ENCODE peak calls at places on chromosomes 12 and 14, in seven cellular contexts. S is stimulated activated CD8-positive, alpha-beta memory T cell treated with anti-CD3 and anti-CD28 coated beads, Interleukin-12 subunit alpha, Interleukin-12 subunit beta, amount 100 ng/mL, for 4 hours; A is T follicular helper cell; F is head of caudate nucleus; O is amniotic stem cell; H is H9; Y is GM06990. B is an unnamed sample.

GRCh38 chr14:59148334-59148900 is 40.0 kb upstream of the DAAM1 start:
- DNase-seq in H (no peak), Y (peak), F (no peak), O (no peak), S (no peak), A (no peak), B (no peak)

GRCh38 chr12:48686615-48687334 is 4.7 kb upstream of the KANSL2 start:
- DNase-seq in F (no peak), H (no peak), Y (no peak), A (no peak), S (no peak), O (no peak), B (no peak)

GRCh38 chr12:107400686-107401447 is 284.7 kb upstream of the PWP1 start:
- DNase-seq in O (no peak), H (no peak), F (peak), Y (no peak), S (no peak), A (no peak), B (no peak)

GRCh38 chr14:77024171-77024627 is 4.3 kb downstream of the IRF2BPL start:
- DNase-seq in S (no peak), F (no peak), O (no peak), A (peak), Y (no peak), H (peak), B (peak)

GRCh38 chr12:94079965-94080683 is 68.3 kb upstream of the PLXNC1 start:
- DNase-seq in H (no peak), Y (no peak), S (no peak), F (no peak), A (no peak), O (no peak), B (no peak)

GRCh38 chr12:89395712-89396111 is 43.4 kb upstream of the DUSP6 start:
- DNase-seq in H (no peak), A (no peak), Y (no peak), S (no peak), O (no peak), F (no peak), B (no peak)

GRCh38 chr12:132496270-132496669 is 6.3 kb downstream of the FBRSL1 start:
- DNase-seq in F (no peak), Y (no peak), A (no peak), S (no peak), O (no peak), H (no peak), B (no peak)

GRCh38 chr12:57342207-57342691 is 88.6 kb downstream of the R3HDM2 start:
- DNase-seq in F (peak), O (no peak), A (no peak), H (peak), Y (no peak), S (no peak), B (peak)

GRCh38 chr12:116620801-116621593 is 61.8 kb downstream of the MAP1LC3B2 start:
- DNase-seq in H (no peak), F (no peak), O (no peak), A (no peak), Y (no peak), S (no peak), B (no peak)

GRCh38 chr14:76584271-76584702 is 177.0 kb upstream of the VASH1 start:
- DNase-seq in Y (no peak), F (no peak), H (no peak), O (no peak), A (no peak), S (no peak), B (no peak)

B was measured in islet precursor cell.